ENCODE peak calls at places on chromosomes 11 and 22, in seven cellular contexts. O, Y, Q, H, U, M and B are unnamed samples.
A peak's percentile ranks its signal among the peaks of the same experiment; 100 is the strongest.

GRCh38 chr22:44274918-44275665 is 37.7 kb downstream of the SHISAL1 start:
- DNase-seq in O (no peak), Y (peak; percentile 6), Q (no peak), H (no peak), U (no peak), M (no peak), B (no peak)

GRCh38 chr11:66100272-66101037 is 30.4 kb downstream of the PACS1 start:
- DNase-seq in O (no peak), Y (no peak), Q (no peak), H (no peak), U (no peak), M (no peak), B (no peak)

GRCh38 chr11:1308745-1309497 is 511 bp downstream of the TOLLIP start:
- DNase-seq in O (no peak), Y (no peak), Q (no peak), H (peak; percentile 14), U (no peak), M (no peak), B (no peak)

GRCh38 chr11:101083334-101083733 is 46.3 kb downstream of the PGR start:
- DNase-seq in O (no peak), Y (no peak), Q (no peak), H (no peak), U (no peak), M (no peak), B (no peak)

GRCh38 chr11:36033082-36033751 is 89.4 kb downstream of the LDLRAD3 start:
- DNase-seq in O (no peak), Y (no peak), Q (no peak), H (no peak), U (peak; percentile 54), M (no peak), B (no peak)

GRCh38 chr11:1778141-1778911 is 14.6 kb upstream of the CTSD start:
- DNase-seq in O (no peak), Y (no peak), Q (no peak), H (no peak), U (no peak), M (no peak), B (no peak)

GRCh38 chr11:59186130-59186594 is 14.2 kb downstream of the DTX4 start:
- DNase-seq in O (no peak), Y (peak; percentile 68), Q (peak; percentile 57), H (peak; percentile 83), U (peak; percentile 82), M (peak; percentile 50), B (peak; percentile 56)

GRCh38 chr22:38868886-38869381 is 3.1 kb downstream of the CBX6 start:
- DNase-seq in O (no peak), Y (peak; percentile 91), Q (peak; percentile 40), H (peak; percentile 73), U (peak; percentile 94), M (peak; percentile 64), B (peak; percentile 84)

GRCh38 chr11:20873054-20873453 is 203.7 kb downstream of the NELL1 start:
- DNase-seq in O (no peak), Y (peak; percentile 61), Q (no peak), H (peak; percentile 9), U (peak; percentile 66), M (peak; percentile 49), B (peak; percentile 46)

GRCh38 chr11:114061053-114062049 is 1.8 kb downstream of the ZBTB16 start:
- DNase-seq in O (no peak), Y (peak; percentile 20), Q (no peak), H (no peak), U (peak; percentile 63), M (no peak), B (peak; percentile 33)

GRCh38 chr11:44484211-44484610 is 81.3 kb upstream of the CD82 start:
- DNase-seq in O (no peak), Y (peak; percentile 31), Q (peak; percentile 8), H (peak; percentile 39), U (no peak), M (peak; percentile 16), B (peak; percentile 48)

GRCh38 chr22:22343603-22344276 is 99.2 kb downstream of the VPREB1 start:
- DNase-seq in O (no peak), Y (no peak), Q (no peak), H (no peak), U (no peak), M (no peak), B (no peak)

GRCh38 chr11:26842458-26842841 is 120.6 kb upstream of the SLC5A12 start:
- DNase-seq in O (no peak), Y (no peak), Q (no peak), H (no peak), U (no peak), M (no peak), B (no peak)

GRCh38 chr22:45204241-45204640 is 36.5 kb downstream of the KIAA0930 start:
- DNase-seq in O (no peak), Y (no peak), Q (no peak), H (no peak), U (no peak), M (no peak), B (no peak)

GRCh38 chr11:77471520-77472234 is 2.2 kb downstream of the PAK1 start:
- DNase-seq in O (no peak), Y (peak; percentile 30), Q (no peak), H (no peak), U (no peak), M (peak; percentile 33), B (peak; percentile 34)

GRCh38 chr11:9264381-9265210 is 554 bp downstream of the DENND5A start:
- DNase-seq in O (no peak), Y (peak; percentile 31), Q (no peak), H (peak; percentile 42), U (peak; percentile 70), M (no peak), B (peak; percentile 27)

GRCh38 chr22:17284917-17285316 is 65.7 kb upstream of the ADA2 start:
- DNase-seq in O (no peak), Y (no peak), Q (no peak), H (no peak), U (no peak), M (no peak), B (no peak)

GRCh38 chr22:45731041-45731797 is 59.6 kb downstream of the ATXN10 start:
- DNase-seq in O (no peak), Y (no peak), Q (no peak), H (no peak), U (no peak), M (no peak), B (no peak)

GRCh38 chr11:47394050-47394321 is 14.4 kb upstream of the SLC39A13 start:
- DNase-seq in O (no peak), Y (no peak), Q (no peak), H (no peak), U (no peak), M (no peak), B (no peak)

GRCh38 chr11:80505771-80506170 is 1064.9 kb upstream of the TENM4 start:
- DNase-seq in O (no peak), Y (peak; percentile 13), Q (no peak), H (no peak), U (no peak), M (no peak), B (no peak)

GRCh38 chr11:77244277-77245014 is 57.0 kb downstream of the GDPD4 start:
- DNase-seq in O (no peak), Y (no peak), Q (no peak), H (no peak), U (no peak), M (peak; percentile 16), B (no peak)

GRCh38 chr22:47168441-47168840 is 406.0 kb downstream of the TBC1D22A start:
- DNase-seq in O (no peak), Y (peak; percentile 5), Q (no peak), H (no peak), U (no peak), M (no peak), B (no peak)

GRCh38 chr22:21657361-21658118 is 8.3 kb upstream of the PPIL2 start:
- DNase-seq in O (peak; percentile 39), Y (peak; percentile 80), Q (peak; percentile 31), H (peak; percentile 100), U (peak; percentile 92), M (peak; percentile 70), B (peak; percentile 87)

DNA sequence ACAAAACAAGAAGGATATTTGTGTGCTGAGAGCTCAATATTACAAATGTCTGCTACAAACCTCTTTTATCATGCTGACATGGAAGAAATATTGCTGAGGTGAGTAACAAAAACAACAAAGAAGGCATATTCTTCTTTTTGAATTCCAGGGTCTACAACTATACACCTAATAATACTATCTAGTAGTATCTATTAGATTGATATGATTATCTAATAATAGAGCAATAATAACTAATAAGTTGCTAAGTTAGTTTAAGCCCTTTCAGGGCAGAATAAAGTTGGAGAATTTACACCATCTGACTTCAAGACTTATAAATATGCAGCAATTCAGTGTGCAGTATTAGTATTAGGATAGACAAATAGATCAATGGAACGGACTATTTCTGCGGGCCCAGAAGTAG is 11.4 kb upstream of the PGM2L1 start:
- DNase-seq in O (no peak), Y (no peak), Q (no peak), H (no peak), U (no peak), M (no peak), B (no peak)
- TF ChIP-seq SP1 in O (no peak), Y (no peak), Q (no peak), H (no peak), U (no peak), M (no peak), B (no peak)

GRCh38 chr22:24938741-24939341 is 7.7 kb downstream of the LHFPL7 start:
- DNase-seq in O (no peak), Y (peak; percentile 27), Q (no peak), H (peak; percentile 42), U (peak; percentile 58), M (peak; percentile 49), B (peak; percentile 82)
- TF ChIP-seq SP1 in O (no peak), Y (no peak), Q (no peak), H (no peak), U (no peak), M (no peak), B (no peak)

GRCh38 chr11:28110108-28110838 is 2.1 kb downstream of the METTL15 start:
- DNase-seq in O (peak; percentile 25), Y (peak; percentile 73), Q (peak; percentile 65), H (peak; percentile 69), U (peak; percentile 66), M (peak; percentile 68), B (peak; percentile 62)

GRCh38 chr11:28107726-28108618 is at the start of the genes KIF18A and METTL15:
- DNase-seq in O (peak; percentile 96), Y (peak; percentile 100), Q (peak; percentile 97), H (peak; percentile 90), U (peak; percentile 99), M (peak; percentile 96), B (peak; percentile 91)

GRCh38 chr11:28108909-28109308 is 721 bp downstream of the METTL15 start:
- DNase-seq in O (no peak), Y (no peak), Q (no peak), H (no peak), U (no peak), M (no peak), B (no peak)

GRCh38 chr11:28114116-28114515 is 5.9 kb downstream of the METTL15 start:
- DNase-seq in O (no peak), Y (no peak), Q (no peak), H (no peak), U (no peak), M (no peak), B (no peak)

GRCh38 chr11:28110839-28111235 is 2.6 kb downstream of the METTL15 start:
- DNase-seq in O (no peak), Y (no peak), Q (no peak), H (peak; percentile 6), U (no peak), M (no peak), B (no peak)
- TF ChIP-seq SP1 in O (no peak), Y (no peak), Q (no peak), H (no peak), U (no peak), M (no peak), B (no peak)

DNA sequence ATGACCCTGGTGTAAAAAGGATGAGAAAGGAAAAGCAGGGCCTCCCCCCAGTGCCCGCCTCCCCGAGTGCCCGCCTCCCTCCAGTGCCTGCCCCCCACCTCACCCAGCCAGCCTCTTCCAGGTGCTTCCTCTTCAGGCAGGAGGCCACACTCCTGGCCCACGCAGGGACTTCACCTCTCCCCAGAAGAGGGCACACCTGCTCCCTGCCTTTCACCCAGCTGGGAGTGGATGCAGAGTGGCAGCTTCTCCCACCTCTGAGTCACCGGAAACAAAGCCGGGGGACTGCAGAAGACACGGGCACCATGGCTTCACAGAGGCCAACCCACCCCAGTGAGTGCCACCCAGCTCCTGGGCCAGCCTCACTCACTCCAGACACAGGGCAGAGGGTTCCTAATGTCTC is 16.1 kb downstream of the CPT1A start:
- DNase-seq in O (no peak), Y (peak; percentile 62), Q (peak; percentile 37), H (peak; percentile 37), U (peak; percentile 54), M (peak; percentile 58), B (no peak)
- TF ChIP-seq SP1 in O (no peak), Y (no peak), Q (no peak), H (no peak), U (no peak), M (no peak), B (no peak)